ENCODE peak calls at places on chromosomes 6 and 20, in six cellular contexts. Y is endothelial cell of umbilical vein, N is PC-3, L is A549, O is AG09309, E is fibroblast of mammary gland. G is an unnamed sample.

GRCh38 chr6:166112580-166112979 is 55.1 kb downstream of the TBXT start:
- DNase-seq in Y (no peak), N (peak), L (peak), O (peak), E (peak), G (peak)

GRCh38 chr6:107161521-107161920 is 46.2 kb upstream of the BEND3 start:
- DNase-seq in Y (no peak), N (no peak), L (no peak), O (no peak), E (no peak), G (no peak)

GRCh38 chr6:108655840-108656650 is 95.3 kb downstream of the FOXO3 start:
- DNase-seq in Y (no peak), N (no peak), L (no peak), O (peak), E (peak), G (peak)

GRCh38 chr6:39982720-39983119 is 48.5 kb upstream of the MOCS1 start:
- DNase-seq in Y (no peak), N (no peak), L (no peak), O (no peak), E (no peak), G (no peak)

GRCh38 chr6:51505451-51505850 is 582.0 kb downstream of the PKHD1 start:
- DNase-seq in Y (no peak), N (no peak), L (no peak), O (no peak), E (no peak), G (no peak)

GRCh38 chr6:105793132-105793531 is 293.0 kb upstream of the PRDM1 start:
- DNase-seq in Y (no peak), N (peak), L (no peak), O (no peak), E (no peak), G (no peak)

GRCh38 chr20:44017905-44018683 is 103.4 kb downstream of the TOX2 start:
- DNase-seq in Y (peak), N (peak), L (peak), O (peak), E (peak), G (peak)

GRCh38 chr20:38564680-38565079 is 16.3 kb upstream of the ADIG start:
- DNase-seq in Y (no peak), N (no peak), L (no peak), O (no peak), E (no peak), G (no peak)

GRCh38 chr6:142845624-142846458 is 99.1 kb downstream of the HIVEP2 start:
- DNase-seq in Y (peak), N (peak), L (no peak), O (peak), E (peak), G (peak)

GRCh38 chr6:100363651-100364050 is 101.1 kb downstream of the SIM1 start:
- DNase-seq in Y (no peak), N (no peak), L (no peak), O (no peak), E (no peak), G (no peak)

GRCh38 chr6:151494235-151494950 is 576 bp downstream of the CCDC170 start:
- DNase-seq in Y (peak), N (peak), L (peak), O (no peak), E (peak), G (peak)

GRCh38 chr6:26739811-26740210 is 80.3 kb upstream of the ZNF322 start:
- DNase-seq in Y (no peak), N (no peak), L (no peak), O (no peak), E (no peak), G (no peak)

GRCh38 chr6:41367700-41368099 is 32.3 kb downstream of the NCR2 start:
- DNase-seq in Y (peak), N (peak), L (peak), O (peak), E (peak), G (peak)

GRCh38 chr6:21666788-21667681 is 73.5 kb downstream of the SOX4 start:
- DNase-seq in Y (peak), N (no peak), L (no peak), O (no peak), E (no peak), G (no peak)

GRCh38 chr6:160276126-160276525 is 17.5 kb upstream of the SLC22A2 start:
- DNase-seq in Y (no peak), N (no peak), L (no peak), O (no peak), E (no peak), G (no peak)

GRCh38 chr20:47713941-47714450 is 71.3 kb downstream of the SULF2 start:
- DNase-seq in Y (no peak), N (no peak), L (no peak), O (no peak), E (peak), G (peak)

GRCh38 chr6:20845592-20845991 is 311.3 kb downstream of the CDKAL1 start:
- DNase-seq in Y (no peak), N (no peak), L (no peak), O (no peak), E (no peak), G (no peak)

GRCh38 chr6:118580585-118581419 is 32.7 kb downstream of the PLN start:
- DNase-seq in Y (peak), N (peak), L (peak), O (peak), E (peak), G (peak)

GRCh38 chr6:94323853-94324252 is 904.5 kb upstream of the EPHA7 start:
- DNase-seq in Y (peak), N (peak), L (no peak), O (no peak), E (no peak), G (no peak)

GRCh38 chr6:143299253-143300166 is 151.0 kb downstream of the ADAT2 start:
- DNase-seq in Y (no peak), N (peak), L (no peak), O (no peak), E (no peak), G (no peak)

GRCh38 chr20:10611357-10611756 is 62.4 kb downstream of the JAG1 start:
- DNase-seq in Y (peak), N (peak), L (no peak), O (no peak), E (peak), G (peak)

GRCh38 chr6:40536442-40536841 is 50.7 kb downstream of the LRFN2 start:
- DNase-seq in Y (no peak), N (peak), L (peak), O (no peak), E (no peak), G (no peak)

GRCh38 chr6:141914646-141915045 is 218.1 kb upstream of the GJE1 start:
- DNase-seq in Y (no peak), N (peak), L (no peak), O (no peak), E (no peak), G (no peak)

GRCh38 chr6:41789390-41789724 is 1.9 kb downstream of the TOMM6 start:
- DNase-seq in Y (no peak), N (no peak), L (no peak), O (no peak), E (no peak), G (no peak)

GRCh38 chr20:11457476-11457875 is 460.2 kb upstream of the BTBD3 start:
- DNase-seq in Y (no peak), N (peak), L (no peak), O (peak), E (no peak), G (peak)

DNA sequence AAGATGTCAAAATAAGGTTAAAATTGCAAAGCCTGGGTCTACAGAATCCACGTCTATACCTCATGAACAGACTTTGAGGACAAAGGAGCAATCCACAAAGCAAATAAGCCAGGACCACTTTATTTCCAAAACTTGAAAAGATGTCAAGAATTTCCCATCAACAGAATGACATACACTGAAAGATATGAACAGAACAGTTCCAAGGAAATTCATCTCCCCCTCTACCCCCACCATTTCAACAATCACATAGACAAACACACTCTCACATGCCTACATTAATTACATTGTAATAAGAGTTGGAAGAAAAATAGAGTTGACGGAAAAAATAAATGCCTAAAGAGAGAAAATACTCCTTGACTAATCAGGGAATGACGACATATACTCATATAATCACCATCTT is 45.2 kb upstream of the NHSL1 start:
- DNase-seq in Y (peak), N (no peak), L (no peak), O (no peak), E (no peak), G (peak)
- H3K4me3 ChIP-seq in Y (peak), N (no peak), L (no peak), O (no peak), E (no peak), G (peak)

GRCh38 chr6:63267828-63268227 is 52.0 kb downstream of the LGSN start:
- DNase-seq in Y (no peak), N (no peak), L (no peak), O (no peak), E (no peak), G (no peak)

GRCh38 chr6:63269470-63269869 is 50.3 kb downstream of the LGSN start:
- DNase-seq in Y (no peak), N (no peak), L (no peak), O (no peak), E (no peak), G (no peak)

GRCh38 chr6:63275953-63276352 is 43.8 kb downstream of the LGSN start:
- DNase-seq in Y (no peak), N (no peak), L (no peak), O (no peak), E (no peak), G (no peak)

GRCh38 chr6:63268574-63268973 is 51.2 kb downstream of the LGSN start:
- DNase-seq in Y (no peak), N (no peak), L (no peak), O (no peak), E (no peak), G (no peak)

GRCh38 chr6:63272397-63272796 is 47.4 kb downstream of the LGSN start:
- DNase-seq in Y (peak), N (peak), L (no peak), O (no peak), E (peak), G (peak)
- TF ChIP-seq CTCF in Y (no peak), N (peak), L (peak), O (peak), E (no peak), G (no peak)

GRCh38 chr6:148514091-148514850 is 171.6 kb downstream of the SASH1 start:
- DNase-seq in Y (no peak), N (no peak), L (no peak), O (no peak), E (peak), G (no peak)
- H3K4me3 ChIP-seq in Y (no peak), N (no peak), L (no peak), O (peak), E (peak), G (no peak)

GRCh38 chr6:3206339-3207015 is 21.0 kb downstream of the TUBB2B start:
- DNase-seq in Y (no peak), N (no peak), L (no peak), O (no peak), E (no peak), G (no peak)
- TF ChIP-seq CTCF in Y (no peak), N (no peak), L (no peak), O (no peak), E (no peak), G (no peak)

GRCh38 chr6:15997751-15998388 is 131.0 kb upstream of the MYLIP start:
- DNase-seq in Y (peak), N (no peak), L (no peak), O (no peak), E (no peak), G (no peak)
- H3K4me3 ChIP-seq in Y (no peak), N (no peak), L (no peak), O (no peak), E (no peak), G (no peak)